ENCODE peak calls at places on chromosomes 11 and 22, in four cellular contexts. T, D, J and Q are unnamed samples.

GRCh38 chr11:34432822-34433221 is 5.9 kb upstream of the CAT start:
- DNase-seq in T (no peak), D (no peak), J (no peak), Q (no peak)

GRCh38 chr11:2302280-2302843 is 549 bp downstream of the TSPAN32 start:
- DNase-seq in T (no peak), D (no peak), J (peak), Q (no peak)

GRCh38 chr11:79466411-79466810 is 25.6 kb upstream of the TENM4 start:
- DNase-seq in T (no peak), D (no peak), J (no peak), Q (no peak)

GRCh38 chr11:134476435-134477021 is 64.5 kb upstream of the B3GAT1 start:
- DNase-seq in T (no peak), D (no peak), J (no peak), Q (no peak)

GRCh38 chr22:44582016-44582415 is 84.0 kb upstream of the RTL6 start:
- DNase-seq in T (no peak), D (no peak), J (peak), Q (no peak)

GRCh38 chr11:67027943-67028542 is 5.1 kb downstream of the SYT12 start:
- DNase-seq in T (no peak), D (no peak), J (no peak), Q (no peak)

GRCh38 chr11:12329169-12329568 is 48.2 kb upstream of the PARVA start:
- DNase-seq in T (no peak), D (no peak), J (no peak), Q (no peak)

GRCh38 chr11:119525180-119525854 is 102.3 kb upstream of the THY1 start:
- DNase-seq in T (no peak), D (no peak), J (no peak), Q (no peak)

GRCh38 chr11:811446-812245 is 1.9 kb downstream of the RPLP2 start:
- DNase-seq in T (no peak), D (no peak), J (no peak), Q (peak)

GRCh38 chr11:15490535-15490934 is 375.8 kb downstream of the INSC start:
- DNase-seq in T (no peak), D (no peak), J (no peak), Q (no peak)

GRCh38 chr11:64036081-64037026 is 623 bp downstream of the FLRT1 start:
- DNase-seq in T (no peak), D (no peak), J (no peak), Q (peak)

GRCh38 chr22:45228401-45228754 is 12.3 kb downstream of the KIAA0930 start:
- DNase-seq in T (no peak), D (no peak), J (no peak), Q (no peak)

GRCh38 chr11:14542384-14542783 is 22.2 kb upstream of the PSMA1 start:
- DNase-seq in T (no peak), D (no peak), J (no peak), Q (no peak)

GRCh38 chr11:119218141-119218878 is 12.2 kb downstream of the CBL start:
- DNase-seq in T (peak), D (no peak), J (no peak), Q (peak)